ENCODE peak calls at places on chromosomes 5 and 9, in five cellular contexts. E, N, I, L and J are unnamed samples.

GRCh38 chr9:121242219-121242954 is 25.6 kb upstream of the GSN start:
- DNase-seq in N (no peak), E (no peak), I (no peak), L (no peak), J (no peak)

GRCh38 chr9:17578911-17579793 is at the start of gene SH3GL2:
- DNase-seq in N (no peak), L (no peak), I (peak), E (no peak), J (peak)

GRCh38 chr9:107712390-107712789 is 222.8 kb upstream of the KLF4 start:
- DNase-seq in E (no peak), L (peak), N (no peak), I (no peak), J (peak)

GRCh38 chr5:67065237-67065636 is 131.4 kb downstream of the CD180 start:
- DNase-seq in E (no peak), I (no peak), N (no peak), L (no peak), J (no peak)

GRCh38 chr5:31194458-31194808 is 947 bp downstream of the CDH6 start:
- DNase-seq in E (no peak), I (no peak), N (no peak), L (no peak), J (no peak)

GRCh38 chr5:30099634-30100033 is 1093.9 kb upstream of the CDH6 start:
- DNase-seq in E (no peak), N (peak), I (peak), L (no peak), J (no peak)

GRCh38 chr9:101201626-101202025 is 173.1 kb downstream of the PLPPR1 start:
- DNase-seq in L (no peak), I (no peak), E (peak), N (no peak), J (no peak)

GRCh38 chr5:40678021-40678939 is 1.4 kb upstream of the PTGER4 start:
- DNase-seq in E (no peak), I (no peak), L (no peak), N (no peak), J (peak)

GRCh38 chr9:71663931-71664459 is 104.3 kb downstream of the CEMIP2 start:
- DNase-seq in L (no peak), E (peak), N (no peak), I (peak), J (no peak)

GRCh38 chr5:59390074-59390659 is 503.4 kb downstream of the PDE4D start:
- DNase-seq in N (peak), I (peak), L (no peak), E (peak), J (no peak)

GRCh38 chr5:63648376-63648775 is 313.9 kb downstream of the HTR1A start:
- DNase-seq in E (no peak), L (no peak), I (peak), N (no peak), J (no peak)

GRCh38 chr5:96468956-96469355 is 35.9 kb upstream of the PCSK1 start:
- DNase-seq in E (no peak), L (no peak), N (no peak), I (no peak), J (no peak)

GRCh38 chr9:34651286-34651685 is 699 bp upstream of the IL11RA start:
- DNase-seq in I (no peak), N (no peak), E (no peak), L (no peak), J (no peak)

GRCh38 chr9:38176256-38176655 is 107.2 kb upstream of the SHB start:
- DNase-seq in N (no peak), I (no peak), L (no peak), E (no peak), J (no peak)

GRCh38 chr5:77970891-77971290 is 194.8 kb upstream of the TBCA start:
- DNase-seq in L (no peak), E (no peak), N (no peak), I (no peak), J (no peak)

GRCh38 chr5:39835371-39835770 is 410.6 kb upstream of the DAB2 start:
- DNase-seq in E (no peak), N (no peak), I (no peak), L (no peak), J (no peak)

GRCh38 chr5:16784843-16785791 is 151.0 kb downstream of the MYO10 start:
- DNase-seq in E (no peak), L (no peak), N (no peak), I (no peak), J (no peak)

GRCh38 chr9:80061096-80061495 is 489.3 kb downstream of the TLE4 start:
- DNase-seq in L (no peak), E (no peak), N (no peak), I (no peak), J (no peak)

GRCh38 chr5:15544039-15544438 is 44.1 kb downstream of the FBXL7 start:
- DNase-seq in L (no peak), E (no peak), N (no peak), I (no peak), J (no peak)

GRCh38 chr9:117343416-117343815 is 71.4 kb downstream of the ASTN2 start:
- DNase-seq in L (no peak), I (no peak), N (no peak), E (no peak), J (no peak)

GRCh38 chr5:139593716-139594319 is 32.7 kb downstream of the UBE2D2 start:
- DNase-seq in E (no peak), N (peak), I (no peak), L (peak), J (no peak)

GRCh38 chr9:37760416-37761165 is 7.0 kb downstream of the TRMT10B start:
- DNase-seq in L (no peak), I (no peak), E (peak), N (no peak), J (no peak)

GRCh38 chr5:37665889-37666288 is 174.0 kb downstream of the GDNF start:
- DNase-seq in I (peak), L (peak), E (no peak), N (no peak), J (no peak)

GRCh38 chr5:135821061-135821781 is 13.2 kb upstream of the SLC25A48 start:
- DNase-seq in N (no peak), I (peak), E (no peak), L (no peak), J (no peak)

DNA sequence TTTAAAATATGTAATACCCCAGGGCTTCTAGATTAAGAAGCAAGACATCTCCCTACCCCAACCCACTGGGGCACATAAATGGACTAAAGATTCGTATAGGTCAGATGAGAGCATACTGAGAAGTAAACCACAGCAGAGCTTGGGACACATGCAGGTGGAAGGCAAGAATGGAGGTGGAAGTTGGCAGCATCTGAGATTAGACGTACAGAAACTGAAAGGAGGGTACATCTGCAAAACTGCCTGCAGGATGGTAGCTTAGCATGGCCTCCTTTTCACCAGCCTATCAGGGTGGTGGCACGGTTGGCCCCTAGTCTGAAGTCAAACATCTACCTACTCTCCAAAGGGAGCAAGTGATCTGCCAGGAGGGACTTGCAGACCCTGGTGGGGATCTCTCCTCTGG is 181.8 kb downstream of the TSSK1B start:
- DNase-seq in N (no peak), L (no peak), I (no peak), E (no peak), J (no peak)
- H3K4me3 ChIP-seq in N (no peak), L (no peak), I (no peak), E (no peak), J (no peak)

DNA sequence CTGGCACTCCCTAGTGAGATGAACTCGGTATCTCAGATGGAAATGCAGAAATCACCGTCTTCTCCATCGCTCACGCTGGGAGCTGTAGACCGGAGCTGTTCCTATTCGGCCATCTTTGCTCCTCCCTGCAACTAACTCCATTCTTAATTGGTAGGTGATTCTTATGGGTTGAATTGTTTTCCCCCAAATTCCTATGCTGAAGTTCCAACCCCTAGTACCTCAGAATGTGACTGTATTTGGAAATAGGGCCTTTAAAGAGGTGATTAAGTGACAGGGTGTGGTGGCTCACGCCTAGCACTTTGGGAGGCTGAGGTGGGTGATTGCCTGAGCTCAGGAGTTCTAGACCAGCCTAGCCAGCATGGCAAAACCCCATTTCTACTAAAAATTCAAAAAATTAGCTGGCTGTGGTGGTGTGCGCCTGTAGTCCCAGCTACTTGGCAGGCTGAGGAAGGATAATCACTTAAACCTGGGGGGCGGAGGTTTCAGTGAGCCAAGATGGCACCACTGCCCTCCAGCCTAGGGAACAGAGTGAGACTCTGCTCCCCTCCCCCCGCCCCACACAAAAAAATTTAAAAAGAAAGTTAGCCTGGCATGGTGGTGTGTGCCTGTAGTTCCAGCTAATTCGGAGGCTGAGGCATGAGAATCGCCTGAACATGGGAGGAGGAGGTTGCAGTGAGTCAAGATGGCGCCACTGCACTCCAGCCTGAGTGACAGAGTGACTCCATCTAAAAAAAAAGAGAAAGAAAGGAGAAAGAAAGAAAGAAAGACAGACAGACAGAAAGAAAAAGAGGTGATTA is 25.2 kb upstream of the FOCAD start:
- DNase-seq in E (no peak), I (peak), L (no peak), N (no peak), J (peak)
- TF ChIP-seq REST in E (no peak), I (no peak), L (no peak), N (no peak), J (no peak)

GRCh38 chr9:124596172-124596839 is 89.1 kb upstream of the NR5A1 start:
- DNase-seq in L (no peak), N (no peak), I (no peak), E (no peak), J (no peak)
- H3K4me3 ChIP-seq in L (no peak), N (no peak), I (no peak), E (peak), J (no peak)

GRCh38 chr5:55426455-55426854 is 108.3 kb downstream of the PLPP1 start:
- DNase-seq in N (no peak), I (no peak), E (no peak), L (no peak), J (no peak)

GRCh38 chr5:55429707-55430253 is 105.0 kb downstream of the PLPP1 start:
- DNase-seq in I (no peak), L (no peak), N (no peak), E (peak), J (no peak)

GRCh38 chr5:55429221-55429620 is 105.5 kb downstream of the PLPP1 start:
- DNase-seq in E (no peak), L (no peak), N (no peak), I (no peak), J (no peak)

GRCh38 chr5:55432549-55432948 is 102.2 kb downstream of the PLPP1 start:
- DNase-seq in E (no peak), L (no peak), N (no peak), I (no peak), J (no peak)

DNA sequence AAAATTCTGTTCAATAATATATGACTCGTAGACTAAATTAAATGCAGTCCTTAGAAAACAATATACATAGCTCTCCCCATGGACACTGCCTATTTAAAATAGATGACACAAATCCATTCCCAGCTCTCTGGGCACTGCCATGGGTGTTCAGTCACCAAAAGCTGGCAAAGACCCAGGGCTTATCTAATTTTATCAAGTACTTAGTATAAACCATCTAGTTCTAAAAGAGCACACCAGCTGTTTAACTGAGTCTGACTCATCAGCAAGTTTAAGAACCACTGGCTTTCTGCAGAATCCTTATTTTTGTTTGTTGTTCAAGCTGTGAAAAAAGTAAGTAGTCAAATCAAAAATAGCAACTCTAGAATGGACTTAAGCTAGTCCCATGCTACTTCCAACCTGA is 107.6 kb downstream of the PLPP1 start:
- DNase-seq in L (no peak), N (no peak), I (no peak), E (no peak), J (no peak)
- TF ChIP-seq REST in L (no peak), N (no peak), I (no peak), E (no peak), J (no peak)